ENCODE peak calls at places on chromosomes 12 and 14, in seven cellular contexts. One of them, this sample, is unnamed.

GRCh38 chr12:54463484-54463883 is 9.9 kb downstream of the GTSF1 start:
- DNase-seq in nephron progenitor cell: no peak
- DNase-seq in bronchial epithelial cell: no peak
- DNase-seq in NCI-H446 treated with DMSO at 0.1 percent for 48 hours: no peak
- DNase-seq in amniotic stem cell: no peak
- DNase-seq in hypothalamus: no peak
- DNase-seq in GM12865: no peak
- DNase-seq in this sample: no peak

GRCh38 chr12:131253376-131254026 is 299.8 kb downstream of the ADGRD1 start:
- DNase-seq in hypothalamus: no peak
- DNase-seq in GM12865: no peak
- DNase-seq in bronchial epithelial cell: no peak
- DNase-seq in nephron progenitor cell: no peak
- DNase-seq in NCI-H446 treated with DMSO at 0.1 percent for 48 hours: no peak
- DNase-seq in amniotic stem cell: no peak
- DNase-seq in this sample: no peak

GRCh38 chr12:31117203-31118011 is 43.7 kb downstream of the DDX11 start:
- DNase-seq in hypothalamus: no peak
- DNase-seq in NCI-H446 treated with DMSO at 0.1 percent for 48 hours: no peak
- DNase-seq in amniotic stem cell: no peak
- DNase-seq in GM12865: peak
- DNase-seq in nephron progenitor cell: peak
- DNase-seq in bronchial epithelial cell: peak
- DNase-seq in this sample: no peak

GRCh38 chr14:106530423-106531107 is 1004.2 kb downstream of the TMEM121 start:
- DNase-seq in GM12865: peak
- DNase-seq in nephron progenitor cell: no peak
- DNase-seq in NCI-H446 treated with DMSO at 0.1 percent for 48 hours: no peak
- DNase-seq in amniotic stem cell: no peak
- DNase-seq in hypothalamus: no peak
- DNase-seq in bronchial epithelial cell: no peak
- DNase-seq in this sample: no peak

GRCh38 chr14:20400965-20401593 is 12.2 kb downstream of the TEP1 start:
- DNase-seq in nephron progenitor cell: no peak
- DNase-seq in hypothalamus: no peak
- DNase-seq in GM12865: no peak
- DNase-seq in bronchial epithelial cell: peak
- DNase-seq in NCI-H446 treated with DMSO at 0.1 percent for 48 hours: no peak
- DNase-seq in amniotic stem cell: no peak
- DNase-seq in this sample: no peak

GRCh38 chr14:30195946-30196345 is 268.3 kb upstream of the PRKD1 start:
- DNase-seq in amniotic stem cell: no peak
- DNase-seq in GM12865: no peak
- DNase-seq in hypothalamus: no peak
- DNase-seq in NCI-H446 treated with DMSO at 0.1 percent for 48 hours: peak
- DNase-seq in bronchial epithelial cell: no peak
- DNase-seq in nephron progenitor cell: no peak
- DNase-seq in this sample: no peak

GRCh38 chr12:120640840-120641833 is 711 bp downstream of the CABP1 start:
- DNase-seq in GM12865: peak
- DNase-seq in NCI-H446 treated with DMSO at 0.1 percent for 48 hours: no peak
- DNase-seq in bronchial epithelial cell: peak
- DNase-seq in hypothalamus: no peak
- DNase-seq in amniotic stem cell: no peak
- DNase-seq in nephron progenitor cell: peak
- DNase-seq in this sample: peak

GRCh38 chr12:90978117-90978770 is 23.3 kb upstream of the CCER1 start:
- DNase-seq in bronchial epithelial cell: peak
- DNase-seq in NCI-H446 treated with DMSO at 0.1 percent for 48 hours: peak
- DNase-seq in nephron progenitor cell: no peak
- DNase-seq in amniotic stem cell: peak
- DNase-seq in hypothalamus: no peak
- DNase-seq in GM12865: peak
- DNase-seq in this sample: no peak

GRCh38 chr12:33575346-33575745 is 135.7 kb upstream of the SYT10 start:
- DNase-seq in NCI-H446 treated with DMSO at 0.1 percent for 48 hours: no peak
- DNase-seq in nephron progenitor cell: no peak
- DNase-seq in hypothalamus: no peak
- DNase-seq in GM12865: no peak
- DNase-seq in bronchial epithelial cell: no peak
- DNase-seq in amniotic stem cell: no peak
- DNase-seq in this sample: no peak

GRCh38 chr14:65588426-65589140 is 176.1 kb downstream of the FUT8 start:
- DNase-seq in bronchial epithelial cell: no peak
- DNase-seq in NCI-H446 treated with DMSO at 0.1 percent for 48 hours: no peak
- DNase-seq in hypothalamus: no peak
- DNase-seq in amniotic stem cell: no peak
- DNase-seq in nephron progenitor cell: no peak
- DNase-seq in GM12865: no peak
- DNase-seq in this sample: no peak

GRCh38 chr12:95277139-95277538 is 59.5 kb downstream of the VEZT start:
- DNase-seq in GM12865: no peak
- DNase-seq in amniotic stem cell: peak
- DNase-seq in hypothalamus: no peak
- DNase-seq in nephron progenitor cell: no peak
- DNase-seq in bronchial epithelial cell: peak
- DNase-seq in NCI-H446 treated with DMSO at 0.1 percent for 48 hours: peak
- DNase-seq in this sample: no peak

GRCh38 chr14:82146846-82147245 is 613.2 kb upstream of the SEL1L start:
- DNase-seq in hypothalamus: no peak
- DNase-seq in amniotic stem cell: no peak
- DNase-seq in nephron progenitor cell: no peak
- DNase-seq in GM12865: no peak
- DNase-seq in bronchial epithelial cell: no peak
- DNase-seq in NCI-H446 treated with DMSO at 0.1 percent for 48 hours: no peak
- DNase-seq in this sample: no peak

GRCh38 chr14:36462890-36463289 is 57.1 kb downstream of the NKX2-1 start:
- DNase-seq in amniotic stem cell: no peak
- DNase-seq in GM12865: no peak
- DNase-seq in NCI-H446 treated with DMSO at 0.1 percent for 48 hours: no peak
- DNase-seq in hypothalamus: no peak
- DNase-seq in bronchial epithelial cell: peak
- DNase-seq in nephron progenitor cell: no peak
- DNase-seq in this sample: no peak

GRCh38 chr12:129075451-129076208 is 222.4 kb downstream of the GLT1D1 start:
- DNase-seq in NCI-H446 treated with DMSO at 0.1 percent for 48 hours: no peak
- DNase-seq in nephron progenitor cell: peak
- DNase-seq in bronchial epithelial cell: no peak
- DNase-seq in hypothalamus: no peak
- DNase-seq in GM12865: no peak
- DNase-seq in amniotic stem cell: no peak
- DNase-seq in this sample: no peak

GRCh38 chr14:22837059-22837749 is 819 bp downstream of the MMP14 start:
- DNase-seq in hypothalamus: peak
- DNase-seq in GM12865: no peak
- DNase-seq in amniotic stem cell: no peak
- DNase-seq in NCI-H446 treated with DMSO at 0.1 percent for 48 hours: no peak
- DNase-seq in bronchial epithelial cell: no peak
- DNase-seq in nephron progenitor cell: peak
- DNase-seq in this sample: no peak

GRCh38 chr12:57851552-57852186 is 5.1 kb upstream of the CTDSP2 start:
- DNase-seq in amniotic stem cell: no peak
- DNase-seq in nephron progenitor cell: no peak
- DNase-seq in bronchial epithelial cell: no peak
- DNase-seq in hypothalamus: no peak
- DNase-seq in NCI-H446 treated with DMSO at 0.1 percent for 48 hours: no peak
- DNase-seq in GM12865: no peak
- DNase-seq in this sample: no peak

GRCh38 chr14:50711043-50711442 is 42.9 kb upstream of the SAV1 start:
- DNase-seq in GM12865: no peak
- DNase-seq in NCI-H446 treated with DMSO at 0.1 percent for 48 hours: no peak
- DNase-seq in amniotic stem cell: no peak
- DNase-seq in hypothalamus: no peak
- DNase-seq in nephron progenitor cell: no peak
- DNase-seq in bronchial epithelial cell: no peak
- DNase-seq in this sample: no peak

GRCh38 chr12:69966839-69967238 is 141.8 kb downstream of the MYRFL start:
- DNase-seq in bronchial epithelial cell: peak
- DNase-seq in NCI-H446 treated with DMSO at 0.1 percent for 48 hours: no peak
- DNase-seq in GM12865: no peak
- DNase-seq in hypothalamus: no peak
- DNase-seq in nephron progenitor cell: no peak
- DNase-seq in amniotic stem cell: no peak
- DNase-seq in this sample: no peak

GRCh38 chr12:15522574-15523187 is 200.4 kb downstream of the PTPRO start:
- DNase-seq in nephron progenitor cell: no peak
- DNase-seq in NCI-H446 treated with DMSO at 0.1 percent for 48 hours: peak
- DNase-seq in GM12865: peak
- DNase-seq in amniotic stem cell: peak
- DNase-seq in hypothalamus: no peak
- DNase-seq in bronchial epithelial cell: peak
- DNase-seq in this sample: no peak

GRCh38 chr12:102896067-102896466 is 21.0 kb downstream of the PAH start:
- DNase-seq in hypothalamus: no peak
- DNase-seq in NCI-H446 treated with DMSO at 0.1 percent for 48 hours: no peak
- DNase-seq in bronchial epithelial cell: no peak
- DNase-seq in GM12865: no peak
- DNase-seq in nephron progenitor cell: no peak
- DNase-seq in amniotic stem cell: no peak
- DNase-seq in this sample: no peak

GRCh38 chr12:117640511-117640910 is 279.1 kb upstream of the NOS1 start:
- DNase-seq in hypothalamus: no peak
- DNase-seq in amniotic stem cell: no peak
- DNase-seq in bronchial epithelial cell: no peak
- DNase-seq in NCI-H446 treated with DMSO at 0.1 percent for 48 hours: no peak
- DNase-seq in nephron progenitor cell: no peak
- DNase-seq in GM12865: no peak
- DNase-seq in this sample: no peak

GRCh38 chr12:62484234-62484633 is 17.6 kb downstream of the MON2 start:
- DNase-seq in NCI-H446 treated with DMSO at 0.1 percent for 48 hours: no peak
- DNase-seq in amniotic stem cell: no peak
- DNase-seq in bronchial epithelial cell: peak
- DNase-seq in nephron progenitor cell: no peak
- DNase-seq in hypothalamus: no peak
- DNase-seq in GM12865: peak
- DNase-seq in this sample: no peak

GRCh38 chr14:29242755-29243340 is 476.3 kb downstream of the FOXG1 start:
- DNase-seq in nephron progenitor cell: no peak
- DNase-seq in hypothalamus: no peak
- DNase-seq in NCI-H446 treated with DMSO at 0.1 percent for 48 hours: peak
- DNase-seq in amniotic stem cell: no peak
- DNase-seq in GM12865: no peak
- DNase-seq in bronchial epithelial cell: no peak
- DNase-seq in this sample: no peak

GRCh38 chr14:100540926-100541620 is 46.1 kb downstream of the BEGAIN start:
- DNase-seq in GM12865: no peak
- DNase-seq in nephron progenitor cell: no peak
- DNase-seq in amniotic stem cell: no peak
- DNase-seq in hypothalamus: no peak
- DNase-seq in bronchial epithelial cell: no peak
- DNase-seq in NCI-H446 treated with DMSO at 0.1 percent for 48 hours: no peak
- DNase-seq in this sample: no peak

GRCh38 chr12:122850695-122851350 is 15.6 kb downstream of the HIP1R start:
- DNase-seq in nephron progenitor cell: no peak
- DNase-seq in amniotic stem cell: no peak
- DNase-seq in NCI-H446 treated with DMSO at 0.1 percent for 48 hours: no peak
- DNase-seq in GM12865: no peak
- DNase-seq in hypothalamus: no peak
- DNase-seq in bronchial epithelial cell: no peak
- DNase-seq in this sample: no peak

GRCh38 chr12:120534703-120535655 is 823 bp downstream of the RNF10 start:
- DNase-seq in amniotic stem cell: peak
- DNase-seq in bronchial epithelial cell: peak
- DNase-seq in NCI-H446 treated with DMSO at 0.1 percent for 48 hours: peak
- DNase-seq in nephron progenitor cell: peak
- DNase-seq in hypothalamus: no peak
- DNase-seq in GM12865: peak
- DNase-seq in this sample: no peak

GRCh38 chr12:100375023-100375737 is 18.3 kb downstream of the SLC17A8 start:
- DNase-seq in nephron progenitor cell: no peak
- DNase-seq in amniotic stem cell: no peak
- DNase-seq in bronchial epithelial cell: no peak
- DNase-seq in hypothalamus: peak
- DNase-seq in NCI-H446 treated with DMSO at 0.1 percent for 48 hours: peak
- DNase-seq in GM12865: no peak
- DNase-seq in this sample: no peak

This sample was measured in GM18507.